ENCODE peak calls at places on chromosome 19, in four cellular contexts. D is GM12891, I is C1 segment of cervical spinal cord, P is foreskin fibroblast. J is an unnamed sample.

GRCh38 chr19:54035215-54036178 is 28.2 kb downstream of the VSTM1 start:
- DNase-seq in I (no peak), P (peak; percentile 95), D (no peak), J (no peak)

GRCh38 chr19:5818594-5818993 is 13.7 kb downstream of the NRTN start:
- DNase-seq in P (no peak), D (no peak), I (no peak), J (no peak)

GRCh38 chr19:9032136-9032626 is 22.0 kb upstream of the MUC16 start:
- DNase-seq in D (no peak), I (no peak), P (no peak), J (no peak)

GRCh38 chr19:1173160-1173844 is 766 bp downstream of the SBNO2 start:
- DNase-seq in D (no peak), P (peak; percentile 39), I (no peak), J (peak; percentile 65)

GRCh38 chr19:39031368-39032163 is 783 bp downstream of the FBXO27 start:
- DNase-seq in D (peak; percentile 71), P (peak; percentile 81), I (peak; percentile 69), J (peak; percentile 99)

GRCh38 chr19:3608079-3608641 is 1.5 kb upstream of the TBXA2R start:
- DNase-seq in I (no peak), P (no peak), D (no peak), J (no peak)

GRCh38 chr19:31135841-31136240 is 213.4 kb downstream of the TSHZ3 start:
- DNase-seq in P (peak; percentile 36), D (no peak), I (no peak), J (no peak)

GRCh38 chr19:1382250-1382649 is 1.5 kb upstream of the NDUFS7 start:
- DNase-seq in P (no peak), I (no peak), D (no peak), J (no peak)

GRCh38 chr19:4678881-4679379 is 8.8 kb upstream of the MYDGF start:
- DNase-seq in D (no peak), P (no peak), I (no peak), J (no peak)

GRCh38 chr19:38063921-38064320 is 156.9 kb downstream of the SIPA1L3 start:
- DNase-seq in D (no peak), P (no peak), I (no peak), J (no peak)

GRCh38 chr19:6717441-6717971 is 2.9 kb downstream of the C3 start:
- DNase-seq in P (no peak), D (no peak), I (no peak), J (no peak)

GRCh38 chr19:17109300-17109699 is 33.7 kb downstream of the MYO9B start:
- DNase-seq in P (no peak), D (no peak), I (no peak), J (no peak)

GRCh38 chr19:50550594-50550966 is 17.7 kb downstream of the LRRC4B start:
- DNase-seq in P (no peak), D (no peak), I (no peak), J (no peak)

GRCh38 chr19:2523630-2524311 is 47.8 kb downstream of the GADD45B start:
- DNase-seq in I (no peak), D (no peak), P (peak; percentile 71), J (no peak)

GRCh38 chr19:37654833-37655688 is at the start of gene ZFP30:
- DNase-seq in D (peak; percentile 53), I (peak; percentile 79), P (peak; percentile 94), J (peak; percentile 83)

GRCh38 chr19:29245221-29245620 is 32.3 kb upstream of the UQCRFS1 start:
- DNase-seq in I (no peak), D (no peak), P (no peak), J (no peak)

GRCh38 chr19:5170329-5170745 is 170.3 kb downstream of the PTPRS start:
- DNase-seq in I (no peak), D (no peak), P (no peak), J (no peak)

GRCh38 chr19:33670398-33670797 is 48.6 kb downstream of the CHST8 start:
- DNase-seq in D (no peak), I (no peak), P (no peak), J (no peak)

GRCh38 chr19:56125806-56126590 is 4.9 kb upstream of the ZNF787 start:
- DNase-seq in P (no peak), I (no peak), D (no peak), J (no peak)

GRCh38 chr19:16447015-16447384 is 24.8 kb downstream of the EPS15L1 start:
- DNase-seq in D (no peak), P (peak; percentile 96), I (no peak), J (no peak)

GRCh38 chr19:11479470-11480080 is 1.3 kb downstream of the ELAVL3 start:
- DNase-seq in P (peak; percentile 48), I (peak; percentile 19), D (no peak), J (no peak)

GRCh38 chr19:44635581-44636438 is 7.9 kb upstream of the PVR start:
- DNase-seq in I (no peak), D (no peak), P (peak; percentile 61), J (no peak)

GRCh38 chr19:42092350-42092749 is 16.4 kb downstream of the ZNF574 start:
- DNase-seq in D (no peak), I (no peak), P (peak; percentile 37), J (no peak)

GRCh38 chr19:29875931-29876330 is 64.1 kb downstream of the CCNE1 start:
- DNase-seq in D (no peak), I (no peak), P (no peak), J (no peak)

GRCh38 chr19:45172173-45172572 is 5.9 kb downstream of the TRAPPC6A start:
- DNase-seq in P (no peak), D (no peak), I (no peak), J (no peak)

GRCh38 chr19:23505738-23506137 is 110.5 kb upstream of the ZNF91 start:
- DNase-seq in D (no peak), I (no peak), P (no peak), J (no peak)

GRCh38 chr19:21314676-21315075 is 14.5 kb downstream of the ZNF708 start:
- DNase-seq in I (no peak), D (no peak), P (no peak), J (no peak)

GRCh38 chr19:14072535-14073231 is at the start of gene MISP3:
- DNase-seq in I (no peak), D (no peak), P (peak; percentile 49), J (no peak)

GRCh38 chr19:46806651-46807050 is 18.3 kb upstream of the SLC1A5 start:
- DNase-seq in P (no peak), D (no peak), I (no peak), J (no peak)

GRCh38 chr19:39296906-39297305 is 699 bp downstream of the IFNL1 start:
- DNase-seq in D (no peak), I (no peak), P (no peak), J (no peak)